ENCODE peak calls at places on chromosomes 7 and 10, in five cellular contexts. V, Z, F, T and G are unnamed samples.
A peak's percentile ranks its signal among the peaks of the same experiment; 100 is the strongest.

GRCh38 chr10:91090761-91091529 is 129.5 kb upstream of the PCGF5 start:
- DNase-seq in V (peak; percentile 45), Z (no peak), F (no peak), T (no peak), G (no peak)

GRCh38 chr10:89301721-89302445 is at the start of gene IFIT2:
- DNase-seq in V (no peak), Z (peak; percentile 55), F (peak; percentile 39), T (peak; percentile 57), G (peak; percentile 22)

GRCh38 chr7:143023047-143023446 is 3.9 kb downstream of the OR9A2 start:
- DNase-seq in V (no peak), Z (no peak), F (no peak), T (no peak), G (no peak)

GRCh38 chr10:3619276-3619675 is 165.7 kb downstream of the KLF6 start:
- DNase-seq in V (no peak), Z (no peak), F (no peak), T (no peak), G (no peak)

GRCh38 chr10:28246023-28246422 is 56.8 kb downstream of the MPP7 start:
- DNase-seq in V (no peak), Z (no peak), F (no peak), T (no peak), G (no peak)

GRCh38 chr10:1551636-1552338 is 185.5 kb downstream of the ADARB2 start:
- DNase-seq in V (no peak), Z (no peak), F (no peak), T (no peak), G (no peak)

GRCh38 chr10:44386546-44387052 is 1.7 kb upstream of the CXCL12 start:
- DNase-seq in V (no peak), Z (peak; percentile 68), F (peak; percentile 60), T (peak; percentile 68), G (peak; percentile 73)

GRCh38 chr7:90655566-90655965 is 59.4 kb downstream of the CDK14 start:
- DNase-seq in V (no peak), Z (no peak), F (no peak), T (no peak), G (no peak)

GRCh38 chr7:1192171-1192676 is 32.2 kb upstream of the ZFAND2A start:
- DNase-seq in V (no peak), Z (no peak), F (no peak), T (no peak), G (no peak)

GRCh38 chr10:110857265-110858158 is 14.2 kb upstream of the PDCD4 start:
- DNase-seq in V (no peak), Z (peak; percentile 96), F (peak; percentile 88), T (peak; percentile 78), G (peak; percentile 65)

GRCh38 chr7:47806701-47807103 is 141.6 kb downstream of the PKD1L1 start:
- DNase-seq in V (no peak), Z (peak; percentile 54), F (no peak), T (peak; percentile 60), G (peak; percentile 13)

GRCh38 chr7:54802841-54803240 is 43.8 kb upstream of the SEC61G start:
- DNase-seq in V (no peak), Z (no peak), F (no peak), T (no peak), G (no peak)

GRCh38 chr10:87504307-87504666 is 406 bp upstream of the MINPP1 start:
- DNase-seq in V (no peak), Z (no peak), F (no peak), T (no peak), G (no peak)

GRCh38 chr7:148264933-148265557 is 325.5 kb upstream of the C7orf33 start:
- DNase-seq in V (no peak), Z (peak; percentile 19), F (no peak), T (no peak), G (no peak)

GRCh38 chr10:17134737-17135260 is 5.2 kb upstream of the CUBN start:
- DNase-seq in V (no peak), Z (no peak), F (no peak), T (no peak), G (no peak)

GRCh38 chr7:117750612-117751563 is 122.4 kb downstream of the CTTNBP2 start:
- DNase-seq in V (no peak), Z (no peak), F (no peak), T (no peak), G (no peak)

GRCh38 chr7:3381073-3381685 is 80.1 kb downstream of the SDK1 start:
- DNase-seq in V (no peak), Z (no peak), F (no peak), T (no peak), G (no peak)

GRCh38 chr7:110050831-110051230 is 1040.1 kb upstream of the LRRN3 start:
- DNase-seq in V (no peak), Z (no peak), F (no peak), T (no peak), G (no peak)

GRCh38 chr10:31479752-31480151 is 160.7 kb downstream of the ZEB1 start:
- DNase-seq in V (no peak), Z (no peak), F (no peak), T (no peak), G (no peak)

GRCh38 chr10:80153460-80153859 is 20.9 kb downstream of the PLAC9 start:
- DNase-seq in V (no peak), Z (no peak), F (no peak), T (no peak), G (no peak)

GRCh38 chr10:22246680-22247391 is 29.0 kb upstream of the EBLN1 start:
- DNase-seq in V (no peak), Z (no peak), F (no peak), T (no peak), G (no peak)

GRCh38 chr7:28181921-28182517 is 1.4 kb upstream of the JAZF1 start:
- DNase-seq in V (no peak), Z (no peak), F (no peak), T (no peak), G (peak; percentile 20)

GRCh38 chr10:122427280-122427679 is 27.2 kb upstream of the ARMS2 start:
- DNase-seq in V (no peak), Z (no peak), F (no peak), T (no peak), G (no peak)

GRCh38 chr7:97971990-97972943 is 17.7 kb downstream of the OCM2 start:
- DNase-seq in V (peak; percentile 94), Z (peak; percentile 90), F (peak; percentile 85), T (peak; percentile 50), G (peak; percentile 81)

GRCh38 chr7:28490831-28491230 is 78.5 kb downstream of the CREB5 start:
- DNase-seq in V (no peak), Z (no peak), F (no peak), T (no peak), G (no peak)

GRCh38 chr7:20470726-20471125 is 140.0 kb downstream of the ITGB8 start:
- DNase-seq in V (no peak), Z (peak; percentile 14), F (no peak), T (no peak), G (no peak)

GRCh38 chr7:91634485-91635177 is 245.9 kb downstream of the MTERF1 start:
- DNase-seq in V (no peak), Z (no peak), F (no peak), T (no peak), G (no peak)

GRCh38 chr10:46530249-46531186 is 25.9 kb downstream of the GPRIN2 start:
- DNase-seq in V (no peak), Z (no peak), F (peak; percentile 24), T (no peak), G (no peak)

GRCh38 chr7:130910949-130911944 is 177.2 kb upstream of the KLF14 start:
- DNase-seq in V (no peak), Z (no peak), F (no peak), T (no peak), G (no peak)

GRCh38 chr7:130913721-130914588 is 179.9 kb upstream of the KLF14 start:
- DNase-seq in V (no peak), Z (no peak), F (no peak), T (no peak), G (no peak)

GRCh38 chr7:130914589-130915294 is 180.7 kb upstream of the KLF14 start:
- DNase-seq in V (no peak), Z (no peak), F (no peak), T (no peak), G (no peak)

GRCh38 chr7:130912086-130912909 is 178.3 kb upstream of the KLF14 start:
- DNase-seq in V (no peak), Z (no peak), F (no peak), T (no peak), G (no peak)

GRCh38 chr7:130912910-130913720 is 179.1 kb upstream of the KLF14 start:
- DNase-seq in V (no peak), Z (peak; percentile 69), F (peak; percentile 67), T (peak; percentile 73), G (peak; percentile 79)
- TF ChIP-seq POLR2A in V (no peak), Z (peak; percentile 40), F (no peak), T (peak; percentile 33), G (peak; percentile 77)

GRCh38 chr7:16989883-16990413 is 108.2 kb upstream of the AGR3 start:
- DNase-seq in V (no peak), Z (peak; percentile 85), F (peak; percentile 91), T (peak; percentile 35), G (peak; percentile 61)
- H3K4me3 ChIP-seq in V (no peak overlapping the region), Z (no peak overlapping the region), F (no peak overlapping the region), T (no peak overlapping the region), G (peak overlapping the region; percentile 4)

GRCh38 chr10:12156367-12157123 is 27.1 kb downstream of the SEC61A2 start:
- DNase-seq in V (no peak), Z (no peak), F (no peak), T (no peak), G (no peak)
- TF ChIP-seq POLR2A in V (no peak), Z (no peak), F (no peak), T (no peak), G (no peak)

DNA sequence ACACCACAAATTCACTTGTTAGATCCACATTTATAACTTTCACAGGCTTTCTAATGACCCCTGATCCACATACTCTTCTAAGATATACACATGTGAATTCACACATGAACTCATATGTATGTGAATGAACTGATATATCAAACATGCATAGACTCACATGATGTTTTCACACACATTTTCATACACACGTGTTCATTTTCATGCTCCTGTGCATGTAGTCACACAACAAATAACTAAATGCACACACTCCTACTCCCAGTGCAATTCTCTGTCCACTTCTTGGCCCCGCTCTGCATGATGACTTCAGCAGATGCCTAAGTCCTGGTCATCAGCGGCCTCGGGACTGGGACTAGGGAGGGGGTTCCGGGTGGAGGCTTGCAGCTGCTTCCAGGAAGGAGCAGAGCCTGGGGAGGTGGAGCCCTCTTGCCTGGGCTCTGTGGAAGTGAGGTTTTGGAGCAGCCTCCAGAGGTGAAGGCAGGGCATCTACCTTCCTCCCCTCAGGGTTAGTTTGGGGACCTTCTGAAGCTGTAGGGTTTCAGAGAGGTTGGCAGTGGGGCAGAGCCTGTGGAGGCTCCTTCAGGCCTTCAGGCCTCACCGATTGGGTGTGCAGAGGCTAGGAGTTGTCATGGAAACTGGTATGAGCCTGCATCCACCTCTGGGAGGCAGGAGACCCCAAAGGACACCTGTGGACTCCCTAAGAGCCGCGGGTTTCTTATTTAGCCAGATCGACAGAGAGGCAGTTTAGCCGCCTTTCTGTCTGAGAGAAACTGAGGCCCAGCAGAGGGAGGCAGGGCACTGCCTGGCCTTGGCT is 1.8 kb downstream of the LZTS2 start:
- DNase-seq in V (peak; percentile 97), Z (peak; percentile 80), F (peak; percentile 71), T (peak; percentile 95), G (peak; percentile 78)
- H3K4me3 ChIP-seq in V (peak overlapping the region; percentile 79), Z (no peak overlapping the region), F (peak overlapping the region; percentile 88), T (peak overlapping the region; percentile 8), G (no peak overlapping the region)

DNA sequence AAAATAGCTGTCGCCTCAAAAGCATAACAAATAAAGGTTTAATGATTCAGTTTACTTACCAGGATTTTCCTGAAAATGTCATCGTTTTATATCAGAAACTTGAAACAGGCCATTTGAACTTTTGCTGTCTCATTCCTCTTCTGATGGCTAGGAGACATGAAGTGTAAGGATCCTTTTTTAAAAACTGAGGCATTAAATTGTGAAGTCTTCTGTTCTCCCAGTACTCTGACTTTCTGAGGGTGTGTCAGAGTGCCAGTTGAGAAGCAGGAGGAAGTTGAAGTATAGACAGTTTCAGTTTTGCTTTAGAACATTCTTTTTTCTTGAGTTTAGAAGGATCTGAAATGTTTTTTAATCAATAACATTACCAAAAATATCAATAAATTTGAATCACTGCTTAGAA is at the start of gene SAMD9L:
- DNase-seq in V (no peak), Z (no peak), F (no peak), T (no peak), G (no peak)
- TF ChIP-seq POLR2A in V (no peak), Z (no peak), F (no peak), T (no peak), G (no peak)